ENCODE peak calls at places on chromosomes 3 and 15, in ten cellular contexts. U, X, D, E, W, S, H, V, N and Z are unnamed samples.

GRCh38 chr3:62863648-62864047 is 11.6 kb downstream of the CADPS start:
- DNase-seq in S (no peak), E (no peak), N (no peak), D (no peak), X (no peak), H (no peak), U (no peak), W (no peak), V (no peak), Z (no peak)

GRCh38 chr3:153073636-153074035 is 88.4 kb upstream of the RAP2B start:
- DNase-seq in V (no peak), D (no peak), W (no peak), H (no peak), N (no peak), E (no peak), U (no peak), X (no peak), S (no peak), Z (no peak)

GRCh38 chr3:125166581-125166980 is 46.0 kb downstream of the SLC12A8 start:
- DNase-seq in E (no peak), S (no peak), H (no peak), X (no peak), D (no peak), U (no peak), V (no peak), N (no peak), W (no peak), Z (no peak)

GRCh38 chr15:62722237-62722636 is 320.3 kb upstream of the TPM1 start:
- DNase-seq in N (no peak), V (no peak), D (no peak), S (no peak), U (no peak), X (no peak), H (no peak), E (no peak), W (no peak), Z (no peak)

GRCh38 chr3:133158686-133159085 is 120.5 kb downstream of the TMEM108 start:
- DNase-seq in N (no peak), V (no peak), D (no peak), X (no peak), W (no peak), U (no peak), E (no peak), S (no peak), H (no peak), Z (no peak)

GRCh38 chr3:24067483-24067882 is 122.4 kb downstream of the NR1D2 start:
- DNase-seq in S (no peak), U (no peak), E (no peak), V (peak; percentile 46), X (no peak), N (no peak), D (no peak), W (no peak), H (no peak), Z (no peak)

GRCh38 chr15:56244237-56244810 is 645 bp upstream of the RFX7 start:
- DNase-seq in S (peak; percentile 46), U (no peak), D (peak; percentile 67), W (no peak), V (peak; percentile 71), N (peak; percentile 65), X (peak; percentile 55), H (peak; percentile 60), E (peak; percentile 49), Z (peak; percentile 56)

GRCh38 chr15:49423021-49423420 is at the start of gene FGF7:
- DNase-seq in U (no peak), D (no peak), S (no peak), N (no peak), X (no peak), V (no peak), H (no peak), W (no peak), E (no peak), Z (no peak)

GRCh38 chr3:79366414-79366813 is 401.4 kb downstream of the ROBO1 start:
- DNase-seq in U (no peak), W (no peak), E (no peak), H (no peak), V (no peak), X (no peak), D (no peak), N (no peak), S (no peak), Z (no peak)

GRCh38 chr3:99879275-99879674 is 61.6 kb downstream of the CMSS1 start:
- DNase-seq in X (no peak), V (no peak), S (no peak), U (no peak), W (no peak), N (no peak), E (no peak), D (no peak), H (no peak), Z (no peak)

GRCh38 chr15:45133561-45133920 is 3.7 kb downstream of the DUOX1 start:
- DNase-seq in V (no peak), U (no peak), H (peak; percentile 19), W (no peak), X (no peak), N (no peak), D (no peak), E (no peak), S (no peak), Z (peak; percentile 70)

GRCh38 chr3:182668974-182669373 is 124.3 kb upstream of the ATP11B start:
- DNase-seq in D (no peak), V (no peak), S (no peak), E (no peak), W (no peak), X (no peak), H (no peak), N (no peak), U (no peak), Z (no peak)

GRCh38 chr15:57915827-57916531 is 149.5 kb downstream of the ALDH1A2 start:
- DNase-seq in V (no peak), N (no peak), S (no peak), E (no peak), U (no peak), X (no peak), W (no peak), H (peak; percentile 74), D (no peak), Z (no peak)

DNA sequence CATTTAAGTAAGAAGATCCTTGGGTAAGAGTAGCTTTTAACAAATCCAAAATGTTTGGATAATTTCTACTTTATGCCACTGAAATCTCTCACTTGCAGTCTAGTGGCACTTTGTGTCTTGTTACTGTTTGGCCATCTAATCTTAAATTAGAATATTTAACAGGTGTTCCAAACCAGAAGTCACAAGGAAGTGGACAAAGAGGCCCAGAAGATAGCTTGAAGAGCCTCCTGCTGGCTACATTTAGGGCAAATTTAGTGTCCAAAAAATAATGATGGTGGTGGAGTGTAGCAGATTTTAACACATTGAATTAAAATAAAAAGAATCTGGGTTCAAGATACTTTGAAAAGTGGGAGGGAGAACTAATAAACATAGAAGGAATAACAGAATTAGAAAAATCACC is 172.2 kb downstream of the GHSR start:
- DNase-seq in X (no peak), H (no peak), S (no peak), V (no peak), W (no peak), U (no peak), E (no peak), D (no peak), N (no peak), Z (no peak)
- TF ChIP-seq CTCF in X (no peak), H (no peak), S (peak; percentile 6), V (peak; percentile 22), W (no peak), U (no peak), E (no peak), D (no peak), N (no peak), Z (no peak)

DNA sequence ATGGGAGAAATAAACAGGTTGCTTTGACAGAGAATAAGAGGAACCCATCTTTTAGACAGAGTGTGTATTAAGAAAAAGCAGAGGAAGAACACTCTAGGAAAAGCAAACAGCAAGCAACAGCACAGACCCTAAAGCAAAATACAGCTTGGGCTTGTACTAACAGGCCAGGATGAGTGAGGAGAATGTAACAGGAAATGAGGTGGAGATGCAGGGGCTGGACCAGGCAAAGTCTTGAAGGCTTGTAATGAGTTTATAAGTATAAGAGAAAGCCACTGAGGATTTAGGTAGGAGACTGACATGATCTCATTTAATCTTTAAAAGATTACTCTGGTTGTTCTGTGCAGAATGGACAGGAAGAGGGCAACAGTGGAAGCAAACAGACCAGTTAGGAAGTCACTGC is 4.9 kb downstream of the UBR1 start:
- DNase-seq in N (no peak), D (no peak), U (no peak), S (no peak), W (no peak), E (no peak), H (no peak), V (no peak), X (no peak), Z (peak; percentile 52)
- H3K36me3 ChIP-seq in N (peaks cover 6% of the 10 kb centered on the region), D (peaks cover 12% of the 10 kb centered on the region), U (no peaks in the 10 kb centered on the region), S (peaks cover 6% of the 10 kb centered on the region), W (no peaks in the 10 kb centered on the region), E (peaks cover 14% of the 10 kb centered on the region), H (peaks cover 7% of the 10 kb centered on the region), V (peaks cover 59% of the 10 kb centered on the region), X (no peaks in the 10 kb centered on the region), Z (peaks cover 37% of the 10 kb centered on the region)

DNA sequence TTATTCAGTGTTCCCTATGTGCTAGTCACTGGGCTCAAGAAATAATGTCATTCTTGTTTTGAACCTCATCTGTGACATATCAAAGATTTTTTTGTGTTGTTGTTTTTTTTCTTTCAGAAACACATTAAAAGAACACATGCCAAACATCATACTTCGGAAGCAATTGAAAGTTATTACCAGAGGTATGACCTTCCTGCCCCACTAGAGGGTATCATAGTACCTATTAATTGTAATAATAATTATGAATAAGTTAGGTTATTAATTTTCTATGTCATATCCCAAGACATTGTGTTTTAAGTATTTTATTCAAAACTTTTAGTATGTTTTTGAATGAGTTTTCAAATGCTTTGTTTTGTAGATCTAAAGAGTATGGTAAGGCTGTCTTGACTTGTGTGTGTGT is 65.7 kb downstream of the CDIN1 start:
- DNase-seq in D (no peak), X (no peak), V (no peak), S (no peak), E (no peak), W (no peak), U (no peak), H (no peak), N (peak; percentile 29), Z (no peak)
- TF ChIP-seq CTCF in D (no peak), X (no peak), V (no peak), S (no peak), E (no peak), W (no peak), U (no peak), H (peak; percentile 8), N (no peak), Z (no peak)

GRCh38 chr15:65451989-65452388 is 29.2 kb upstream of the IGDCC4 start:
- DNase-seq in D (no peak), H (no peak), X (no peak), N (no peak), U (no peak), V (no peak), E (no peak), W (no peak), S (no peak), Z (no peak)

GRCh38 chr15:65447145-65447544 is 24.4 kb upstream of the IGDCC4 start:
- DNase-seq in N (no peak), W (no peak), E (no peak), H (no peak), S (no peak), V (no peak), D (no peak), U (no peak), X (no peak), Z (no peak)

DNA sequence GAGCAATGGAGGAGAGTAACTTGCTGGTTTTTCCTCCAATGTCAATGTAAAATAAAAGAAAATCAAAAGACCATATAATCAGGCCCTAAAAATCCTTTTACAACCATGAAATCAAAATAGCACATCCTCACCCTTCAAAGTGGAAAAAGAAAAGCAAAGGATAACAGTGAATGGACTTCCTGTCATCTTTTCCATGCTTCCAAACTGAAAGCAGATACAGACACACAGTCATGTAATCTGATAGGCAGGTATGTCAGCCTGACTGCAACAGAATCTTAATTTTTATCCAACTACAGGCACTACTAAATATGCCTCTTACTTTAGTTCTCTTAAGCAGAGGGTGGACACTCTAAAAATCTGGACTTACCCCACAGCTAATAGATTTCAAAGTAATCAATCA is 27.8 kb upstream of the IGDCC4 start:
- DNase-seq in S (no peak), E (no peak), X (no peak), D (no peak), U (no peak), N (no peak), H (no peak), V (no peak), W (no peak), Z (no peak)
- H3K36me3 ChIP-seq in S (peaks cover 35% of the 10 kb centered on the region), E (peaks cover 93% of the 10 kb centered on the region), X (no peaks in the 10 kb centered on the region), D (peaks cover 58% of the 10 kb centered on the region), U (no peaks in the 10 kb centered on the region), N (peaks cover 21% of the 10 kb centered on the region), H (peaks cover 16% of the 10 kb centered on the region), V (peaks cover 70% of the 10 kb centered on the region), W (no peaks in the 10 kb centered on the region), Z (peaks cover 57% of the 10 kb centered on the region)